ENCODE peak calls at places on chromosomes 3 and 15, in nine cellular contexts. J is A549, H is astrocyte of the spinal cord, W is nephron progenitor cell, Q is mesothelial cell of epicardium, F is neural crest cell, A is brain microvascular endothelial cell, O is spleen, X is breast epithelium. Z is an unnamed sample.

GRCh38 chr15:88636039-88636438 is 2.8 kb upstream of the ISG20 start:
- DNase-seq in J (no peak), H (no peak), W (no peak), Q (no peak), F (no peak), A (no peak), O (peak; percentile 88), X (peak; percentile 73), Z (no peak)

GRCh38 chr3:45995370-45996192 is at the start of gene FYCO1:
- DNase-seq in J (peak; percentile 85), H (peak; percentile 88), W (peak; percentile 91), Q (peak; percentile 86), F (peak; percentile 79), A (peak; percentile 88), O (peak; percentile 99), X (peak; percentile 90), Z (peak; percentile 91)

GRCh38 chr15:25717116-25717755 is 145.9 kb downstream of the ATP10A start:
- DNase-seq in J (no peak), H (peak; percentile 64), W (no peak), Q (no peak), F (no peak), A (peak; percentile 10), O (peak; percentile 23), X (no peak), Z (no peak)

GRCh38 chr15:33200444-33200843 is 5.9 kb upstream of the FMN1 start:
- DNase-seq in J (no peak), H (no peak), W (no peak), Q (no peak), F (no peak), A (no peak), O (no peak), X (no peak), Z (no peak)

GRCh38 chr15:85494035-85494793 is 113.8 kb downstream of the AKAP13 start:
- DNase-seq in J (peak; percentile 92), H (peak; percentile 94), W (no peak), Q (no peak), F (no peak), A (peak; percentile 91), O (no peak), X (no peak), Z (no peak)

GRCh38 chr3:192883512-192883911 is 34.1 kb downstream of the MB21D2 start:
- DNase-seq in J (no peak), H (no peak), W (no peak), Q (no peak), F (no peak), A (no peak), O (no peak), X (no peak), Z (no peak)

GRCh38 chr3:11774296-11774877 is 72.3 kb downstream of the TAMM41 start:
- DNase-seq in J (peak; percentile 74), H (peak; percentile 41), W (peak; percentile 45), Q (no peak), F (peak; percentile 28), A (peak; percentile 55), O (no peak), X (peak; percentile 62), Z (no peak)

GRCh38 chr15:87498545-87498944 is 758.0 kb downstream of the NTRK3 start:
- DNase-seq in J (no peak), H (peak; percentile 81), W (no peak), Q (no peak), F (no peak), A (peak; percentile 9), O (no peak), X (no peak), Z (no peak)

GRCh38 chr3:160618878-160619277 is 53.5 kb upstream of the KPNA4 start:
- DNase-seq in J (no peak), H (peak; percentile 6), W (no peak), Q (no peak), F (no peak), A (no peak), O (no peak), X (no peak), Z (no peak)

GRCh38 chr3:28859897-28860296 is 421.0 kb upstream of the RBMS3 start:
- DNase-seq in J (no peak), H (no peak), W (no peak), Q (no peak), F (no peak), A (no peak), O (no peak), X (no peak), Z (no peak)
- TF ChIP-seq CTCF in J (no peak), H (no peak), W (no peak), Q (no peak), F (no peak), A (no peak), O (no peak), X (no peak), Z (no peak)

DNA sequence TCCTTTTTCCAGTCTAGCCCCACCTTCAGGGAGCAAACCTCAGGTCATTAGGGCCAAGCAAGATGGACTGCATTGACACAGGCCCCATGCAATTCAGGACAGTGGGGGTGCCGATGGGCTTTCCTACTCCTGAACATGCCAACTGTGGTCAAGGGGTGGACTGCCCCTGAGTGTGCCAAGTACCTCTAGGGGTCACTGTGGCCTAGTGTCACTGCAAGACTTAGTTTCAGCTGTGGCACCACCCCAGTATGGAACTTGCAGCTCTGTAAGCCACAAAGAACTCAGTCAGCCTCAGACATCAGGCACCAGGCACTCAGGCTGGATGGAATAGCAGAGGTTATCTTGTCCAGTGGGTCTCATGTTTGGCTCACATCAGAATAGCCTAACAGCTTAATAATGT is 32.3 kb downstream of the EXOG start:
- DNase-seq in J (no peak), H (no peak), W (no peak), Q (no peak), F (no peak), A (no peak), O (no peak), X (no peak), Z (no peak)
- TF ChIP-seq CTCF in J (peak; percentile 7), H (no peak), W (no peak), Q (no peak), F (no peak), A (peak; percentile 11), O (no peak), X (no peak), Z (peak; percentile 21)

GRCh38 chr3:481680-482079 is 285.1 kb downstream of the CHL1 start:
- DNase-seq in J (no peak), H (no peak), W (no peak), Q (no peak), F (no peak), A (no peak), O (no peak), X (no peak), Z (no peak)
- TF ChIP-seq CTCF in J (peak; percentile 19), H (no peak), W (peak; percentile 30), Q (peak; percentile 16), F (no peak), A (peak; percentile 7), O (no peak), X (no peak), Z (peak; percentile 55)

GRCh38 chr3:1275495-1275894 is 182.7 kb downstream of the CNTN6 start:
- DNase-seq in J (no peak), H (no peak), W (peak; percentile 14), Q (no peak), F (peak; percentile 26), A (peak; percentile 18), O (no peak), X (no peak), Z (no peak)
- TF ChIP-seq CTCF in J (no peak), H (peak; percentile 22), W (peak; percentile 19), Q (no peak), F (peak; percentile 59), A (peak; percentile 59), O (peak; percentile 10), X (no peak), Z (peak; percentile 68)

GRCh38 chr15:79977431-79977940 is 6.5 kb upstream of the BCL2A1 start:
- DNase-seq in J (no peak), H (no peak), W (no peak), Q (no peak), F (no peak), A (no peak), O (peak; percentile 75), X (no peak), Z (no peak)
- TF ChIP-seq CTCF in J (no peak), H (no peak), W (no peak), Q (no peak), F (no peak), A (no peak), O (no peak), X (no peak), Z (no peak)

Z was measured in type B pancreatic cell.